ENCODE peak calls at places on chromosomes 4 and X, in ten cellular contexts. Y is adrenal gland; W is nephron progenitor cell; O is left ventricle myocardium inferior; G is ACHN; H is stimulated activated CD8-positive, alpha-beta memory T cell treated with anti-CD3 and anti-CD28 coated beads, Interleukin-7, amount 100 ng/mL, for 4 hours; C is COR-L47; E is H4; V is NCI-H1417; U is NCI-H460. M is an unnamed sample.

GRCh38 chr4:90127223-90127705 is at the start of gene CCSER1:
- DNase-seq in V (peak), H (no peak), E (peak), Y (peak), U (peak), C (peak), W (peak), O (peak), G (peak), M (peak)

GRCh38 chr4:148510211-148510610 is 68.0 kb upstream of the NR3C2 start:
- DNase-seq in E (no peak), G (no peak), O (no peak), U (no peak), C (no peak), Y (no peak), V (no peak), W (no peak), H (no peak), M (no peak)

GRCh38 chr4:151940926-151941617 is 180.3 kb upstream of the GATB start:
- DNase-seq in W (no peak), O (no peak), G (no peak), C (no peak), U (no peak), Y (no peak), H (no peak), V (no peak), E (no peak), M (no peak)

GRCh38 chrX:281166-281999 is at the start of gene PLCXD1:
- DNase-seq in W (peak), E (no peak), C (no peak), U (no peak), G (no peak), V (no peak), Y (no peak), O (peak), H (no peak), M (peak)

GRCh38 chr4:73528171-73528570 is 46.6 kb downstream of the AFM start:
- DNase-seq in O (no peak), C (no peak), G (no peak), U (no peak), V (no peak), H (no peak), W (no peak), Y (no peak), E (no peak), M (no peak)

GRCh38 chr4:38529189-38530115 is 134.5 kb upstream of the KLF3 start:
- DNase-seq in V (peak), U (no peak), Y (peak), E (no peak), C (peak), O (peak), G (no peak), W (no peak), H (peak), M (no peak)

GRCh38 chr4:122533841-122534240 is 77.3 kb upstream of the IL2 start:
- DNase-seq in U (no peak), C (no peak), W (no peak), E (no peak), O (no peak), Y (no peak), V (no peak), G (no peak), H (no peak), M (no peak)

GRCh38 chrX:10620121-10620699 is at the start of gene MID1:
- DNase-seq in H (no peak), U (peak), E (peak), W (peak), O (peak), G (peak), C (peak), Y (peak), V (peak), M (peak)

GRCh38 chr4:38669233-38669632 is 5.2 kb downstream of the KLF3 start:
- DNase-seq in O (no peak), U (no peak), Y (no peak), H (no peak), E (no peak), W (no peak), G (no peak), V (no peak), C (no peak), M (no peak)

GRCh38 chr4:108492816-108493595 is 127.4 kb upstream of the RPL34 start:
- DNase-seq in E (no peak), Y (no peak), U (no peak), C (peak), W (peak), G (peak), O (no peak), H (peak), V (no peak), M (no peak)

GRCh38 chr4:153372967-153373562 is 28.6 kb downstream of the MND1 start:
- DNase-seq in W (no peak), H (no peak), G (no peak), U (no peak), C (no peak), E (no peak), V (no peak), Y (no peak), O (no peak), M (no peak)

GRCh38 chr4:72846280-72847111 is 223.0 kb downstream of the COX18 start:
- DNase-seq in H (no peak), Y (no peak), W (peak), E (peak), O (no peak), V (peak), G (no peak), C (no peak), U (peak), M (no peak)